ENCODE peak calls at places on chromosomes 1 and 21, in four cellular contexts. V is HuH-7.5, P is OCI-M1, N is AG08395. J is an unnamed sample.

GRCh38 chr1:197178998-197179397 is 32.5 kb upstream of the ASPM start:
- DNase-seq in V (no peak), P (peak), N (peak), J (no peak)

GRCh38 chr1:36486436-36487335 is 4.0 kb upstream of the CSF3R start:
- DNase-seq in V (peak), P (peak), N (no peak), J (peak)

GRCh38 chr1:84272401-84272800 is 29.1 kb upstream of the SAMD13 start:
- DNase-seq in V (no peak), P (no peak), N (no peak), J (peak)

GRCh38 chr1:41784516-41785279 is 134.0 kb downstream of the HIVEP3 start:
- DNase-seq in V (no peak), P (peak), N (no peak), J (no peak)

GRCh38 chr1:37325010-37325409 is 149.4 kb upstream of the ZC3H12A start:
- DNase-seq in V (no peak), P (no peak), N (no peak), J (no peak)

GRCh38 chr1:221672160-221672762 is 69.6 kb downstream of the DUSP10 start:
- DNase-seq in V (no peak), P (peak), N (peak), J (no peak)

GRCh38 chr1:83919872-83920271 is 79.1 kb downstream of the TTLL7 start:
- DNase-seq in V (no peak), P (no peak), N (no peak), J (no peak)

GRCh38 chr21:36155603-36156338 is 853 bp upstream of the DOP1B start:
- DNase-seq in V (no peak), P (no peak), N (no peak), J (peak)

GRCh38 chr1:217205578-217205977 is 425.3 kb downstream of the GPATCH2 start:
- DNase-seq in V (no peak), P (no peak), N (no peak), J (no peak)

GRCh38 chr1:198657550-198658064 is 18.8 kb downstream of the PTPRC start:
- DNase-seq in V (no peak), P (peak), N (peak), J (no peak)

GRCh38 chr1:3955196-3955772 is 55.2 kb upstream of the C1orf174 start:
- DNase-seq in V (no peak), P (no peak), N (no peak), J (no peak)

GRCh38 chr1:234643111-234643849 is 33.3 kb upstream of the IRF2BP2 start:
- DNase-seq in V (peak), P (no peak), N (no peak), J (peak)

GRCh38 chr21:44509539-44509938 is 30.5 kb downstream of the KRTAP10-1 start:
- DNase-seq in V (peak), P (peak), N (peak), J (no peak)

GRCh38 chr21:31236528-31236927 is 107.5 kb downstream of the TIAM1 start:
- DNase-seq in V (no peak), P (no peak), N (no peak), J (peak)

GRCh38 chr1:28553229-28553930 is 495 bp downstream of the TRNAU1AP start:
- DNase-seq in V (peak), P (peak), N (peak), J (no peak)

GRCh38 chr1:157213836-157214235 is 75.6 kb upstream of the ETV3 start:
- DNase-seq in V (no peak), P (no peak), N (no peak), J (no peak)

GRCh38 chr1:231806623-231807470 is 180.3 kb downstream of the DISC1 start:
- DNase-seq in V (peak), P (peak), N (no peak), J (peak)

GRCh38 chr1:205517763-205518162 is 13.3 kb downstream of the CDK18 start:
- DNase-seq in V (no peak), P (no peak), N (no peak), J (no peak)

GRCh38 chr1:210418863-210419641 is 90.3 kb downstream of the HHAT start:
- DNase-seq in V (no peak), P (no peak), N (no peak), J (no peak)

GRCh38 chr21:17900281-17900989 is 81.3 kb upstream of the C21orf91 start:
- DNase-seq in V (no peak), P (peak), N (no peak), J (no peak)

GRCh38 chr1:232144696-232145230 is 485.2 kb downstream of the SIPA1L2 start:
- DNase-seq in V (no peak), P (no peak), N (no peak), J (no peak)

GRCh38 chr1:220880726-220881506 is 1.7 kb downstream of the HLX start:
- DNase-seq in V (no peak), P (no peak), N (no peak), J (no peak)

GRCh38 chr1:109877320-109877771 is 33.3 kb upstream of the CSF1 start:
- DNase-seq in V (peak), P (no peak), N (peak), J (peak)

GRCh38 chr1:203615182-203615581 is 11.4 kb upstream of the ATP2B4 start:
- DNase-seq in V (no peak), P (no peak), N (no peak), J (no peak)